ENCODE peak calls at places on chromosomes 11 and 22, in eight cellular contexts. C is ascending aorta, N is sigmoid colon, Y is OCI-LY7, H is A673, K is AG10803, V is GM23248, L is SJSA1. B is an unnamed sample.

GRCh38 chr11:6657346-6657745 is 1.7 kb upstream of the DCHS1 start:
- DNase-seq in C (no peak), N (no peak), Y (no peak), H (no peak), K (no peak), V (peak), L (no peak), B (no peak)

GRCh38 chr22:40525250-40525884 is 111.2 kb downstream of the MRTFA start:
- DNase-seq in C (no peak), N (no peak), Y (peak), H (peak), K (peak), V (peak), L (peak), B (no peak)

GRCh38 chr22:46783721-46784120 is 21.3 kb downstream of the TBC1D22A start:
- DNase-seq in C (no peak), N (no peak), Y (no peak), H (no peak), K (peak), V (peak), L (no peak), B (no peak)

GRCh38 chr22:24758164-24758799 is 16.2 kb downstream of the PIWIL3 start:
- DNase-seq in C (no peak), N (peak), Y (peak), H (peak), K (peak), V (peak), L (peak), B (no peak)

GRCh38 chr11:12141283-12141682 is 30.9 kb downstream of the MICAL2 start:
- DNase-seq in C (no peak), N (no peak), Y (no peak), H (no peak), K (no peak), V (no peak), L (no peak), B (no peak)

GRCh38 chr11:125494601-125494986 is 1.5 kb downstream of the FEZ1 start:
- DNase-seq in C (no peak), N (no peak), Y (no peak), H (no peak), K (no peak), V (no peak), L (no peak), B (no peak)

GRCh38 chr11:18490736-18491485 is 35.3 kb downstream of the LDHAL6A start:
- DNase-seq in C (no peak), N (no peak), Y (no peak), H (no peak), K (no peak), V (no peak), L (no peak), B (no peak)

GRCh38 chr22:35995345-35995744 is 33.3 kb downstream of the RBFOX2 start:
- DNase-seq in C (no peak), N (no peak), Y (no peak), H (peak), K (no peak), V (peak), L (peak), B (peak)

GRCh38 chr22:41092847-41093371 is 517 bp downstream of the EP300 start:
- DNase-seq in C (no peak), N (no peak), Y (peak), H (peak), K (peak), V (peak), L (peak), B (no peak)

GRCh38 chr22:35766654-35767580 is 49.2 kb downstream of the APOL5 start:
- DNase-seq in C (no peak), N (no peak), Y (no peak), H (no peak), K (peak), V (peak), L (no peak), B (no peak)

GRCh38 chr11:94909371-94909820 is 64.0 kb downstream of the CWC15 start:
- DNase-seq in C (no peak), N (no peak), Y (no peak), H (no peak), K (peak), V (peak), L (no peak), B (peak)

GRCh38 chr11:77819411-77819920 is 1.1 kb downstream of the RSF1 start:
- DNase-seq in C (peak), N (peak), Y (peak), H (peak), K (peak), V (peak), L (peak), B (peak)

GRCh38 chr11:104916442-104916841 is 18.2 kb upstream of the CASP12 start:
- DNase-seq in C (no peak), N (no peak), Y (no peak), H (no peak), K (no peak), V (peak), L (peak), B (no peak)

GRCh38 chr11:86990079-86990478 is 34.9 kb upstream of the FZD4 start:
- DNase-seq in C (no peak), N (no peak), Y (no peak), H (peak), K (peak), V (peak), L (peak), B (no peak)

GRCh38 chr11:1823376-1824220 is 11.2 kb upstream of the SYT8 start:
- DNase-seq in C (no peak), N (no peak), Y (no peak), H (no peak), K (no peak), V (no peak), L (no peak), B (no peak)

GRCh38 chr22:22371031-22371541 is 126.5 kb downstream of the VPREB1 start:
- DNase-seq in C (no peak), N (no peak), Y (peak), H (peak), K (no peak), V (peak), L (no peak), B (no peak)

GRCh38 chr22:50267591-50268390 is 2.4 kb downstream of the MAPK11 start:
- DNase-seq in C (no peak), N (peak), Y (peak), H (peak), K (peak), V (peak), L (no peak), B (no peak)

GRCh38 chr22:37802310-37803194 is 5.2 kb upstream of the GCAT start:
- DNase-seq in C (no peak), N (peak), Y (no peak), H (peak), K (peak), V (peak), L (no peak), B (no peak)

GRCh38 chr11:11534981-11535380 is 86.8 kb downstream of the GALNT18 start:
- DNase-seq in C (no peak), N (no peak), Y (no peak), H (no peak), K (no peak), V (peak), L (no peak), B (no peak)

GRCh38 chr11:75272821-75273301 is 32.3 kb downstream of the TPBGL start:
- DNase-seq in C (peak), N (peak), Y (no peak), H (no peak), K (no peak), V (no peak), L (no peak), B (no peak)

GRCh38 chr11:19660076-19660475 is 52.6 kb upstream of the NAV2 start:
- DNase-seq in C (no peak), N (no peak), Y (no peak), H (no peak), K (peak), V (peak), L (peak), B (no peak)

GRCh38 chr22:49042066-49042465 is 785.6 kb downstream of the BRD1 start:
- DNase-seq in C (no peak), N (no peak), Y (no peak), H (peak), K (no peak), V (no peak), L (no peak), B (no peak)

GRCh38 chr11:23866641-23867040 is 630.2 kb upstream of the LUZP2 start:
- DNase-seq in C (no peak), N (no peak), Y (no peak), H (no peak), K (no peak), V (peak), L (no peak), B (no peak)

GRCh38 chr11:33891714-33892327 is at the start of gene LMO2:
- DNase-seq in C (no peak), N (no peak), Y (no peak), H (peak), K (no peak), V (no peak), L (no peak), B (no peak)

GRCh38 chr22:43330178-43331063 is 12.8 kb downstream of the SCUBE1 start:
- DNase-seq in C (no peak), N (no peak), Y (no peak), H (peak), K (no peak), V (no peak), L (no peak), B (no peak)

GRCh38 chr11:3808846-3809623 is 675 bp downstream of the PGAP2 start:
- DNase-seq in C (no peak), N (no peak), Y (peak), H (peak), K (peak), V (peak), L (peak), B (no peak)

GRCh38 chr11:100557830-100558611 is 129.1 kb upstream of the ARHGAP42 start:
- DNase-seq in C (no peak), N (no peak), Y (no peak), H (no peak), K (peak), V (peak), L (no peak), B (no peak)

GRCh38 chr11:70158201-70158600 is 44.9 kb upstream of the FADD start:
- DNase-seq in C (no peak), N (no peak), Y (no peak), H (no peak), K (peak), V (peak), L (no peak), B (no peak)

GRCh38 chr11:109795234-109795633 is 298.0 kb upstream of the ZC3H12C start:
- DNase-seq in C (no peak), N (no peak), Y (no peak), H (no peak), K (no peak), V (peak), L (no peak), B (peak)

DNA sequence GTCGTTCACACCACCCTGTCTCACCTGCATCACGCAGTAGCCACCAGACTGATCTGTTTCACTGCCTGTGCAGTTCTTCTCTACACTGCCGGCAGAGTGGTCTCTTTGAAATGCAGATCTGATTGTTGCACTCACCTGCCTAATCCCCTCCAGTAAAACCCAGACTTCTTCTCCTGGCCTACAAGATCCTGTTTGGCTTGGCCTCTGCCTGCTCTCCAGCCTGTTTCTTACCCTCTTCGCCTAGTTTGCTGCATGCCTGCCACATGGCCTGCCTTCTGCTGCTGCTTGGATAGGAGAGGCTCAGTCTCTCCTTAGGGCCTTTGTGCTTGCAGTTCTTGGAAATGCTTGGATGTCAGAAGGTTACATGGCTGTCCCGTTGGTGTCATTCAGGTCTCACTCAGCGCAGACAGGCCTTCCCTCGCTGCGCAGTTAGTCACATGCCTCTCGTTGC is 42.0 kb downstream of the PACS1 start:
- DNase-seq in C (no peak), N (no peak), Y (peak), H (no peak), K (no peak), V (no peak), L (no peak), B (no peak)
- H3K4me3 ChIP-seq in C (no peak), N (no peak), Y (no peak), H (no peak), K (peak), V (peak), L (no peak), B (no peak)

GRCh38 chr11:111734383-111735261 is 31.6 kb downstream of the PPP2R1B start:
- DNase-seq in C (no peak), N (no peak), Y (no peak), H (no peak), K (peak), V (peak), L (no peak), B (no peak)

GRCh38 chr11:111733655-111734088 is 32.5 kb downstream of the PPP2R1B start:
- DNase-seq in C (no peak), N (peak), Y (no peak), H (no peak), K (peak), V (peak), L (peak), B (no peak)

GRCh38 chr11:111736191-111736590 is 30.0 kb downstream of the PPP2R1B start:
- DNase-seq in C (no peak), N (no peak), Y (no peak), H (no peak), K (peak), V (peak), L (no peak), B (peak)

GRCh38 chr11:111736621-111737055 is 29.6 kb downstream of the PPP2R1B start:
- DNase-seq in C (no peak), N (no peak), Y (no peak), H (no peak), K (peak), V (peak), L (no peak), B (no peak)

DNA sequence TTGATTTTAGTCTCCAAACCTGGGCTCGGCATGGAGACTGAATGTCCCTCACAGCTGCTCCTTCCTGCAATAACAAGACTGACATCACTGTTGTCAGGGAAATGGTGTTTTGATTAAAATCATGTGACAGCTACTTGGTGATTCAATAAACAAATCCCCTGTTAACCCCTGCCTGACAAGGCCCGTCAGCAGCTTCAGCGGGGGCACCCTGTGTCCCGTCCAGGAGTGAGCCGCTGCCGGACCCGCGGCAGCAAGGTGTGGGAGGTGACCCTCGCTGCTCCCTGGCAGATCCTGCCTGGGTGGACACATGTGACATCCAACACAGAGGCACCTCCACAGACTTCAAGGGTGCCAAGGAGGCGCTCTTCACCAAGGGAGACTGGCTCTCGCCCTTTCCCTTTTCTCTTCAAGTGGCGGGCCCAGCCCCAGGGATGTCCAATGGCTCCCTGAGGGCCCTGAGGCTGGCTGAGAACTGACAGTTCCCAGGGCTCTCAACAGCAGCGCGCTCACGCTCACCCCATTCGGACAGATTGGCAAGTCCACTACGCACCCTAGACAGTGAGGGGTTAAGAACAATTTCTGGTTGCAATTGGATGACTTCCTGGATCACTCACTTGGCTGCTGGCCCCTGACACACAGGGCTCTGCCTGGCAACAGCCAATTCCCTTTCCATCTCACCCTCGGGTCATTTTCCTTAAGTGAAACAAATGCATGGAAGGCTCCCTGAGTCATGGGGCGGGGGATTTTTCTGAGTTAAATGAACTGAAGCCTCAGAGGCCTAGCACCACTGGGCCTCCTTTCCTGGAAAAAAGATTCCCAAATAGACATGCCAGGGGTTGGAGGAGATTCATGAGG is 30.7 kb downstream of the PPP2R1B start:
- DNase-seq in C (peak), N (peak), Y (no peak), H (peak), K (peak), V (peak), L (peak), B (peak)
- H3K4me3 ChIP-seq in C (peak), N (peak), Y (no peak), H (no peak), K (peak), V (peak), L (peak), B (peak)

GRCh38 chr11:68011046-68011943 is 1.2 kb downstream of the ALDH3B1 start:
- DNase-seq in C (no peak), N (no peak), Y (no peak), H (no peak), K (no peak), V (no peak), L (no peak), B (no peak)

GRCh38 chr11:68008381-68009337 is 1.5 kb upstream of the ALDH3B1 start:
- DNase-seq in C (no peak), N (peak), Y (peak), H (no peak), K (no peak), V (no peak), L (no peak), B (no peak)

GRCh38 chr11:68009391-68010000 is 631 bp upstream of the ALDH3B1 start:
- DNase-seq in C (no peak), N (no peak), Y (peak), H (no peak), K (peak), V (peak), L (peak), B (no peak)

GRCh38 chr11:68012044-68012842 is 2.1 kb downstream of the ALDH3B1 start:
- DNase-seq in C (no peak), N (no peak), Y (no peak), H (no peak), K (no peak), V (no peak), L (no peak), B (no peak)

DNA sequence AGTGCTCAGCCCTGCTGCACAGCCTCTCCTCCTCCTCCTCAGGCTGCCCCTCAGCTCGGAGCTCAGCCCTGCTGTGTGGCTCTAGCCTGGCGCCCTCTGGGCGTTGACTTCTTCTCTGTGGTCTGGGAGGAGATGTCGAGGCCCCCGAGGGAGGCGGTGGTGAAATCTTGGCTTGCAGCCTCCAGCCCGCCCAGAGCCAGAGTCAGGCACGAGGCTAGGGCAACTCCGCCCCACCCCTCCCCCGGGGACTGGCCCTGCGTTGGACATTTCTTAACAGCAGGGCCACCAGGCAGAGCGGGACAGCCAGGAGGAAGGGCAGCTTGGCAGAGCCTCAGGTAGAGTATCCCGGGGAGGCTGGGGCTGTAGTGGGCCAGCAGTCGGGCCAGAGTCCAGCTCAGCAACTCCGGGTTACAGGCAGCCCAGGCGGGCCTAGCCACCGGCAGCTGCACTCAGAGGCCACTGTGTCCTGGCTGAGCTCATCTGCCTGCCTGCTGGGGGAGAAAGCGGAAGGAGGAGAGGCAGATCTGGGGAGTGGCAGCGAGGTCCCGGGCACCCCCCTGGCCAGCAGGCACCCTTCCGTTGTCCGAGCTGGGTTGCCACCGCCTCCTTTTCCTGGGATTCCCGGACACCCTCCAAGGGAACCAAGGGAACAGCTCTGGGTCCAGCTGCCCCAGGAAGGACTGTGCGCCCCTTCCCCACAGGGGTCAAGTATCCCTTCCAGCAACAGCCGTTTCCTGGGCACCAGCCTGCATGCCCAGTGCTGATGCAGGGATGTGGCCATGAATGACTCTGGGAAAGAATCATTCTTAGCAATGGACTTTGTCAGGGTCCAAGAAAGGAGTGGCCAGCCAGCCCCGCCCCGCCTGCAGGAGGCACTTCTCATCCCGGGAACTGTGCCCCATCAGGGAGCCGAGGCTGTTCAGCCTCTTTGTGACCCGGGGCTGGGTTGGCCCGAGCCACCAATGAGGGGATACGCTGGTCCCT is at the start of gene ALDH3B1:
- DNase-seq in C (peak), N (peak), Y (peak), H (no peak), K (peak), V (peak), L (peak), B (peak)
- H3K4me3 ChIP-seq in C (peak), N (peak), Y (peak), H (no peak), K (peak), V (peak), L (peak), B (peak)

GRCh38 chr11:62926669-62927455 is 5.7 kb upstream of the CHRM1 start:
- DNase-seq in C (no peak), N (no peak), Y (no peak), H (no peak), K (no peak), V (no peak), L (no peak), B (no peak)
- H3K4me3 ChIP-seq in C (peak), N (no peak), Y (no peak), H (no peak), K (no peak), V (no peak), L (no peak), B (no peak)

GRCh38 chr11:504053-504993 is 2.7 kb downstream of the RNH1 start:
- DNase-seq in C (no peak), N (no peak), Y (no peak), H (no peak), K (peak), V (peak), L (no peak), B (no peak)

GRCh38 chr11:503179-503981 is 3.7 kb downstream of the RNH1 start:
- DNase-seq in C (peak), N (peak), Y (no peak), H (no peak), K (peak), V (peak), L (no peak), B (no peak)

GRCh38 chr11:506238-506949 is 648 bp downstream of the RNH1 start:
- DNase-seq in C (peak), N (peak), Y (peak), H (peak), K (peak), V (peak), L (peak), B (peak)

GRCh38 chr11:506950-507726 is at the start of gene RNH1:
- DNase-seq in C (peak), N (peak), Y (peak), H (peak), K (peak), V (peak), L (peak), B (peak)

GRCh38 chr11:504994-505344 is 2.1 kb downstream of the RNH1 start:
- DNase-seq in C (no peak), N (no peak), Y (no peak), H (no peak), K (no peak), V (no peak), L (no peak), B (no peak)
- H3K4me3 ChIP-seq in C (peak), N (peak), Y (peak), H (peak), K (peak), V (peak), L (no peak), B (peak)

B was measured in skeletal muscle cell.